ENCODE peak calls at places on chromosomes 5 and 9, in nine cellular contexts. Z is GM23248; B is NCI-H460; Y is activated CD4-positive, alpha-beta T cell treated with anti-CD3 and anti-CD28 coated beads, Interleukin-2, amount 50 U/mL, for 48 hours; U is hypothalamus; Q is germinal center; S is naive B cell; O is effector memory CD4-positive, alpha-beta T cell; G is COR-L47. R is an unnamed sample.

GRCh38 chr9:132042324-132042723 is 37.3 kb downstream of the MED27 start:
- DNase-seq in Z (peak; percentile 96), B (peak; percentile 85), Y (no peak), U (no peak), Q (no peak), S (no peak), O (no peak), G (no peak), R (no peak)

GRCh38 chr5:9239071-9239470 is 306.8 kb downstream of the SEMA5A start:
- DNase-seq in Z (peak; percentile 71), B (peak; percentile 90), Y (no peak), U (no peak), Q (no peak), S (no peak), O (no peak), G (no peak), R (no peak)

GRCh38 chr5:57033103-57033502 is 81.2 kb upstream of the MIER3 start:
- DNase-seq in Z (no peak), B (peak; percentile 16), Y (no peak), U (no peak), Q (no peak), S (no peak), O (no peak), G (no peak), R (no peak)

GRCh38 chr5:157558089-157558595 is 17.4 kb downstream of the ADAM19 start:
- DNase-seq in Z (peak; percentile 77), B (no peak), Y (no peak), U (no peak), Q (no peak), S (no peak), O (no peak), G (no peak), R (no peak)

GRCh38 chr5:175706499-175706898 is 48.6 kb downstream of the HRH2 start:
- DNase-seq in Z (no peak), B (no peak), Y (no peak), U (no peak), Q (no peak), S (no peak), O (no peak), G (no peak), R (no peak)

GRCh38 chr5:56951946-56952691 is at the start of gene MIER3:
- DNase-seq in Z (peak; percentile 94), B (peak; percentile 69), Y (peak; percentile 76), U (peak; percentile 74), Q (peak; percentile 93), S (peak; percentile 80), O (peak; percentile 65), G (peak; percentile 67), R (peak; percentile 64)

GRCh38 chr5:138656916-138657315 is 81.7 kb upstream of the HSPA9 start:
- DNase-seq in Z (no peak), B (no peak), Y (no peak), U (no peak), Q (no peak), S (no peak), O (no peak), G (no peak), R (no peak)

GRCh38 chr5:5278201-5278814 is 138.2 kb downstream of the ADAMTS16 start:
- DNase-seq in Z (no peak), B (no peak), Y (no peak), U (no peak), Q (no peak), S (no peak), O (no peak), G (no peak), R (no peak)

GRCh38 chr5:150112211-150113046 is 26.1 kb upstream of the CSF1R start:
- DNase-seq in Z (peak; percentile 97), B (no peak), Y (no peak), U (no peak), Q (no peak), S (no peak), O (no peak), G (no peak), R (no peak)

GRCh38 chr9:101758300-101758930 is 20.0 kb upstream of the GRIN3A start:
- DNase-seq in Z (no peak), B (no peak), Y (no peak), U (no peak), Q (no peak), S (no peak), O (no peak), G (no peak), R (no peak)

GRCh38 chr9:3962467-3962866 is 337.4 kb downstream of the GLIS3 start:
- DNase-seq in Z (peak; percentile 61), B (peak; percentile 64), Y (no peak), U (no peak), Q (no peak), S (no peak), O (no peak), G (peak; percentile 79), R (no peak)

GRCh38 chr5:101995585-101995984 is 300.5 kb downstream of the SLCO4C1 start:
- DNase-seq in Z (no peak), B (no peak), Y (no peak), U (no peak), Q (no peak), S (no peak), O (no peak), G (no peak), R (no peak)

GRCh38 chr5:20367178-20367577 is 379.2 kb upstream of the CDH18 start:
- DNase-seq in Z (no peak), B (no peak), Y (no peak), U (no peak), Q (no peak), S (no peak), O (no peak), G (no peak), R (no peak)

GRCh38 chr9:3773661-3774060 is 247.9 kb upstream of the RFX3 start:
- DNase-seq in Z (no peak), B (no peak), Y (no peak), U (no peak), Q (no peak), S (no peak), O (no peak), G (no peak), R (no peak)

GRCh38 chr9:81686614-81687520 is 2.5 kb downstream of the TLE1 start:
- DNase-seq in Z (peak; percentile 88), B (peak; percentile 68), Y (peak; percentile 5), U (peak; percentile 62), Q (peak; percentile 51), S (peak; percentile 60), O (no peak), G (peak; percentile 72), R (peak; percentile 26)

GRCh38 chr9:125541840-125542243 is 165.2 kb downstream of the MAPKAP1 start:
- DNase-seq in Z (no peak), B (peak; percentile 48), Y (no peak), U (no peak), Q (no peak), S (no peak), O (no peak), G (peak; percentile 97), R (no peak)

GRCh38 chr9:78574354-78575036 is 277.6 kb downstream of the PSAT1 start:
- DNase-seq in Z (no peak), B (no peak), Y (no peak), U (no peak), Q (no peak), S (no peak), O (no peak), G (no peak), R (no peak)

GRCh38 chr9:69936427-69936826 is 107.2 kb upstream of the MAMDC2 start:
- DNase-seq in Z (peak; percentile 78), B (no peak), Y (no peak), U (no peak), Q (no peak), S (no peak), O (no peak), G (no peak), R (no peak)

GRCh38 chr9:92740446-92740961 is 24.1 kb downstream of the BICD2 start:
- DNase-seq in Z (no peak), B (no peak), Y (no peak), U (no peak), Q (no peak), S (no peak), O (no peak), G (no peak), R (no peak)